ENCODE peak calls at places on chromosomes 2 and 18, in four cellular contexts. V is Peyer's patch, E is thyroid gland, Z is adrenal gland. L is an unnamed sample. For H3K4me1, the result is how much of the 10 kb centered on the place peaks cover.

GRCh38 chr2:223619486-223620129 is 17.4 kb upstream of the SCG2 start:
- DNase-seq in V (no peak), E (peak), Z (no peak), L (no peak)

GRCh38 chr2:147483293-147483669 is 361.5 kb upstream of the ACVR2A start:
- DNase-seq in E (no peak), V (no peak), Z (no peak), L (no peak)

GRCh38 chr18:26637324-26637723 is 89.0 kb upstream of the KCTD1 start:
- DNase-seq in Z (no peak), E (no peak), V (no peak), L (no peak)

GRCh38 chr2:240205348-240205747 is 64.9 kb upstream of the OTOS start:
- DNase-seq in E (no peak), Z (peak), V (no peak), L (no peak)

GRCh38 chr2:160878622-160879021 is 281.6 kb upstream of the TANK start:
- DNase-seq in Z (no peak), V (no peak), E (no peak), L (no peak)

GRCh38 chr2:224934542-224935188 is 107.6 kb downstream of the DOCK10 start:
- DNase-seq in Z (no peak), V (no peak), E (no peak), L (no peak)

GRCh38 chr2:50126845-50127244 is 905.1 kb downstream of the NRXN1 start:
- DNase-seq in V (no peak), Z (no peak), E (no peak), L (no peak)

GRCh38 chr18:76384861-76385680 is 110.0 kb downstream of the ZNF516 start:
- DNase-seq in Z (peak), E (no peak), V (no peak), L (peak)

GRCh38 chr2:161578998-161579397 is 45.2 kb upstream of the SLC4A10 start:
- DNase-seq in V (no peak), Z (no peak), E (no peak), L (no peak)

GRCh38 chr2:210323003-210323402 is 8.0 kb upstream of the MYL1 start:
- DNase-seq in E (no peak), Z (no peak), V (no peak), L (no peak)

GRCh38 chr2:54546518-54546917 is 90.4 kb downstream of the SPTBN1 start:
- DNase-seq in E (no peak), Z (no peak), V (no peak), L (no peak)

GRCh38 chr2:109213646-109214417 is 84.8 kb downstream of the SH3RF3 start:
- DNase-seq in Z (peak), V (no peak), E (no peak), L (peak)

GRCh38 chr18:45802814-45803492 is 22.5 kb upstream of the SIGLEC15 start:
- DNase-seq in V (no peak), E (no peak), Z (no peak), L (no peak)

GRCh38 chr2:197628043-197628500 is 47.3 kb downstream of the RFTN2 start:
- DNase-seq in E (no peak), Z (no peak), V (no peak), L (no peak)

GRCh38 chr2:184554736-184555135 is 43.6 kb upstream of the ZNF804A start:
- DNase-seq in V (no peak), Z (no peak), E (no peak), L (no peak)

GRCh38 chr2:192236136-192236535 is 41.4 kb upstream of the TMEFF2 start:
- DNase-seq in Z (no peak), V (no peak), E (no peak), L (no peak)

GRCh38 chr2:211329882-211330281 is 773.5 kb downstream of the CPS1 start:
- DNase-seq in E (no peak), V (no peak), Z (no peak), L (no peak)

GRCh38 chr2:216491757-216492635 is 6.6 kb upstream of the RPL37A start:
- DNase-seq in V (no peak), Z (no peak), E (no peak), L (no peak)

DNA sequence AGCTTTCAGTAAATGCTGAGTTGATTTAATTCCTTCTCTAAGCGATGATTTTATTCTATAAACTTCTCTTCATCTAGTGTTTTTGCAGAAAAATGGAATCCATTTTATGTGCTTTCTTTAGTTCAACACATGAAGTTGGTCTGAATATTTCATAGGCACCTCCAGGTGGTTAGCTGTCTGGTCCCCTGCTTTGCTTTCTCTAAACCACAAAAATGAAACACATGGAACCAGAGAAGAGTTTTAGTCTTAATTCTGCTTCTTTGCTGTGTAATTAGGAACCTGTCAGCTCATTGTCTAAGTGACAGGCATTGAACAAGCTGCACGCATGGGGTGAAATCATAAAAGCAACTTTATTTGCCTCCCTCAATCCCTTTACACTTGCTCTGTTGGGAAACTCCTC is 150.3 kb downstream of the PIK3C3 start:
- DNase-seq in V (no peak), Z (no peak), E (no peak), L (no peak)
- H3K4me1 ChIP-seq in V (under half), Z (under half), E (under half), L (under half)

GRCh38 chr2:39220136-39220535 is 23.6 kb downstream of the CDKL4 start:
- DNase-seq in Z (no peak), E (no peak), V (no peak), L (no peak)
- H3K4me3 ChIP-seq in Z (no peak), E (no peak), V (no peak), L (no peak)

DNA sequence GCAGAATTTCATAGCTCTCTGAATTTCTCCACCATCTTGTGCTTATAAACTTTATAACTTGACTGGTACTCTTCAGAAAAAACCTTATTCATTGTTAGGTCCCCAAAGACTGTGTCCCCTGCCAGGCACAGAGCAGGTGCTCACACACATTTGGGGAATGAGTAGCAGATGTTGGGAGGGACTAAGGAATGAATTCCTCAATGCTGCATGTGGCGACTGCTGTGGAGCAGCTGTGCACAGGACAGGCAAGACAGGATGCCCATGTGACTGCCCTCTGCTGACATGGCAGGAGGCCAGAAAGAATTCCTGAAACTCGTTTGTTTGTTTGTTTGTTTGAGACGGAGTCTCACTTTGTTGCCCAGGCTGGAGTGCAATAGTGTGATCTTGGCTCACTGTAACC is 122.3 kb upstream of the ITGA6 start:
- DNase-seq in V (no peak), Z (no peak), E (no peak), L (no peak)
- H3K4me1 ChIP-seq in V (under half), Z (under half), E (under half), L (under half)

DNA sequence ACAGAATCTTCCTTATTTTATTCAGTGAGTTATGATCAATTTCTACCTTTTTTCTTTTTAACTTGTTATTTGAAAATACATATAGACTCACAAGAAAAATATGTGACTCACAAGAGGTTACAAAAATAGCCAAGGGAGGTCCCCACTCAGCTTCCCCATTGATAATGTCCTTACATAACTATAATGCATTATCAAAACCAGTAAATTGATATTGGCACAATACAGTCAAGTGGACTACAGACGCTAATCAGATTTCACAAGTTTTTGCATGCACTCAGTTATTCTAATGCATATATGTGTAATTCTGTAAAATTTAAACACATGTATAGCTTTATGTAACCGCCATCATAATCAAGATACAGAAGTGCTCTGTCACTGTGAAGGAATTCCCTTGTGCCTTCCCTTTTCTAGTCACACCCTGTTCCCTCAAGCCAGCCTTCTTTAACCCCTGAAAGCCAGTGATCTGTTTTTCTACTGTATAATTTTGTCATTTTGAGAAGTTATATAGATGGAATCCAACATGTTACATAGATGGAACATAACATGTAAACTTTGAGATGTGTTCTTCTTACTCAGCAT is 118.4 kb downstream of the ALMS1 start:
- DNase-seq in E (no peak), Z (no peak), V (no peak), L (no peak)
- H3K4me3 ChIP-seq in E (no peak), Z (no peak), V (no peak), L (no peak)

DNA sequence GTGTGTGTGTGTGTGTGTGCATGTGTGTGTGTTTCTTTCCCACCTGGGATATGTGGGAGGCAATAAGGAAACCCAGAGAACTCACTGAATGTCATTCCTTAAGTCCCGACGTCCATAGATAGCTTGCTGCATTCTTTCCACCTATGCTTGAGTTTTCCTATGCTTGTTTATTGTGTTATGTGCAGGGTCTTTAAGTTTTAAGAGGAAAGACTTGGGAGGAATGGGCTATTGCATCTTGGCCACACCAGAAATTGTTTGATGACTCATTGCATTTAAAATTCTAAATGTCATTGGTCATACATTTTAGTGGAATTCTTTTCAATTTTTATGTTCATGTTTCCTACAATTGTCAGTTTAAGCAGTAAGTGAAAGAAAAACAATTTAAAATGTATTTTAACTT is 33.7 kb downstream of the STARD6 start:
- DNase-seq in V (no peak), Z (no peak), E (no peak), L (no peak)
- H3K4me1 ChIP-seq in V (under half), Z (under half), E (under half), L (under half)

GRCh38 chr2:206343816-206344215 is 69.4 kb downstream of the ZDBF2 start:
- DNase-seq in Z (no peak), E (no peak), V (no peak), L (no peak)

GRCh38 chr2:206345606-206346005 is 71.1 kb downstream of the ZDBF2 start:
- DNase-seq in V (no peak), E (no peak), Z (no peak), L (no peak)

GRCh38 chr2:206353685-206354084 is 79.2 kb downstream of the ZDBF2 start:
- DNase-seq in Z (no peak), V (no peak), E (no peak), L (no peak)

GRCh38 chr2:206354129-206354528 is 79.7 kb downstream of the ZDBF2 start:
- DNase-seq in V (no peak), E (no peak), Z (no peak), L (no peak)

GRCh38 chr2:206349375-206349774 is 74.9 kb downstream of the ZDBF2 start:
- DNase-seq in E (no peak), V (no peak), Z (no peak), L (no peak)
- H3K4me3 ChIP-seq in E (no peak), V (no peak), Z (no peak), L (no peak)

GRCh38 chr18:1357724-1358123 is 453.1 kb downstream of the ADCYAP1 start:
- DNase-seq in Z (no peak), E (no peak), V (no peak), L (no peak)

GRCh38 chr18:1361931-1362330 is 457.3 kb downstream of the ADCYAP1 start:
- DNase-seq in E (no peak), Z (no peak), V (no peak), L (no peak)
- H3K4me1 ChIP-seq in E (under half), Z (under half), V (under half), L (under half)

GRCh38 chr2:47174731-47175361 is 19.7 kb upstream of the STPG4 start:
- DNase-seq in E (peak), V (no peak), Z (peak), L (peak)

GRCh38 chr2:47169784-47170183 is 14.7 kb upstream of the STPG4 start:
- DNase-seq in Z (no peak), V (no peak), E (no peak), L (no peak)

GRCh38 chr2:47172156-47172921 is 17.2 kb upstream of the STPG4 start:
- DNase-seq in V (no peak), Z (no peak), E (no peak), L (no peak)

GRCh38 chr2:47173986-47174730 is 19.1 kb upstream of the STPG4 start:
- DNase-seq in V (no peak), E (peak), Z (no peak), L (no peak)

DNA sequence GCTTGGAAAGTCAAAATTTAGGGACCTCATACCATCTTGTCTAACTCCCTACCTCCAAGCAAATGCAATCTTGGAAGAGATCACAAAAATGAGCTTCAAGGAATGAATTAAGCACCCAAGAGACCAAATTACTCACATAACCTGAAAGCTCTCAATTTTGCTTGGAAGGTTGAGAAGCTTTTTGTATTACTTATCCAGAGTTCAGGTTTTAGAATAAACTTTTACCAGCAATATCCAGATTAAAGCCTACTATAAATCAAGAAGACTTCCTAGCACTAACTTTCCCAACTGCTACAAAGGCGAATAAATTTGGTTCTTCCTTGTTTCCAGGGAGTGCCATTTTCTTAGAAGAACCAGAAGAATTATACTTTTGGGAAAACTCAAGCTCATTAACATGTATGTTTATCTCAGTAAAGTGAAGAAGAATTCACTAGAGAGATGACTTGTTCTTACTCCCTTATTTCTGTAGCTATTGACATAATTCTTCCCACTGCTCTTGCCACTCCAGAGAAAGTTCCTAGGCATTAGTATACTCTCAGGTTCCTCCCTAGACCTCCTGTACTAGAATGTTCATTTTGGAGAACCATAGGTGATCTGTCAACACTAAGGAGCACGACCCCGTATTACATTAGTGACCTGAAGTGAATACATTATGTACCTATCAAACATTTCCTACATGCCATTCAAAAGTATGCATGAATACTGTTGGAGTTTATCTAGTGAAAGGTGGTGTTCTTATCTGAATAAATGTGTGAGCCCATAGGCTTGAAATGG is 18.0 kb upstream of the STPG4 start:
- DNase-seq in Z (no peak), V (no peak), E (no peak), L (no peak)
- H3K4me3 ChIP-seq in Z (no peak), V (peak), E (no peak), L (no peak)

GRCh38 chr2:60886962-60887361 is 5.6 kb downstream of the REL start:
- DNase-seq in Z (no peak), V (no peak), E (no peak), L (no peak)

GRCh38 chr2:60882971-60883753 is 1.8 kb downstream of the REL start:
- DNase-seq in E (no peak), Z (no peak), V (peak), L (peak)

GRCh38 chr2:60883896-60884295 is 2.5 kb downstream of the REL start:
- DNase-seq in E (no peak), V (no peak), Z (no peak), L (no peak)

GRCh38 chr2:60885683-60886082 is 4.3 kb downstream of the REL start:
- DNase-seq in E (no peak), V (no peak), Z (no peak), L (no peak)

GRCh38 chr2:60884795-60885194 is 3.4 kb downstream of the REL start:
- DNase-seq in Z (no peak), E (no peak), V (no peak), L (no peak)
- H3K4me1 ChIP-seq in Z (under half), E (under half), V (under half), L (under half)